ENCODE peak calls at places on chromosomes 1 and 21, in ten cellular contexts. S is adipocyte, T is PC-3, R is ovary, Y is left ventricle myocardium inferior, F is sigmoid colon, Q is uterus, V is neural progenitor cell, P is psoas muscle, J is cardiac muscle cell. G is an unnamed sample.
A peak's percentile ranks its signal among the peaks of the same experiment; 100 is the strongest.

GRCh38 chr1:242139437-242139836 is 140.5 kb upstream of the MAP1LC3C start:
- DNase-seq in T (no peak), Y (no peak), V (no peak), F (no peak), Q (no peak), P (no peak), R (no peak), J (no peak), S (no peak), G (no peak)

GRCh38 chr1:1000357-1001056 is 610 bp upstream of the HES4 start:
- DNase-seq in P (peak; percentile 74), F (peak; percentile 95), Q (peak; percentile 85), V (peak; percentile 84), Y (peak; percentile 81), J (peak; percentile 91), T (peak; percentile 90), S (peak; percentile 92), R (peak; percentile 77), G (peak; percentile 88)

GRCh38 chr1:23452011-23452411 is 27.5 kb upstream of the TCEA3 start:
- DNase-seq in Q (no peak), S (no peak), J (peak; percentile 23), F (peak; percentile 75), V (no peak), T (peak; percentile 96), P (peak; percentile 52), R (no peak), Y (no peak), G (peak; percentile 91)

GRCh38 chr1:155776414-155776813 is 80.6 kb downstream of the GON4L start:
- DNase-seq in S (no peak), F (no peak), Y (no peak), T (peak; percentile 58), Q (no peak), R (no peak), J (peak; percentile 61), V (no peak), P (peak; percentile 31), G (no peak)

GRCh38 chr1:206790502-206791250 is 18.4 kb upstream of the IL10 start:
- DNase-seq in S (no peak), Y (no peak), J (no peak), Q (no peak), V (no peak), P (no peak), F (no peak), T (no peak), R (no peak), G (no peak)

GRCh38 chr1:157785241-157785640 is 8.3 kb upstream of the FCRL2 start:
- DNase-seq in J (no peak), S (no peak), R (no peak), T (no peak), F (no peak), Y (no peak), V (no peak), P (no peak), Q (no peak), G (no peak)

GRCh38 chr1:242178924-242179708 is 180.2 kb upstream of the MAP1LC3C start:
- DNase-seq in Y (no peak), J (no peak), F (no peak), Q (no peak), V (no peak), T (no peak), S (no peak), R (no peak), P (no peak), G (no peak)

GRCh38 chr1:13661539-13661938 is 38.4 kb upstream of the PRDM2 start:
- DNase-seq in F (no peak), S (no peak), Y (no peak), Q (peak; percentile 21), R (peak; percentile 49), V (no peak), J (peak; percentile 21), T (peak; percentile 80), P (no peak), G (no peak)

GRCh38 chr1:6805004-6805416 is 19.8 kb downstream of the CAMTA1 start:
- DNase-seq in F (no peak), J (peak; percentile 21), Y (no peak), P (no peak), T (no peak), Q (no peak), V (no peak), S (no peak), R (no peak), G (no peak)

GRCh38 chr1:53733975-53734649 is 4.9 kb downstream of the GLIS1 start:
- DNase-seq in F (no peak), J (no peak), T (peak; percentile 89), R (no peak), V (no peak), Y (no peak), S (peak; percentile 67), P (no peak), Q (no peak), G (no peak)

GRCh38 chr1:1349256-1350012 is at the start of gene DVL1:
- DNase-seq in P (peak; percentile 78), J (peak; percentile 71), Y (peak; percentile 64), R (peak; percentile 79), S (peak; percentile 81), F (peak; percentile 87), Q (peak; percentile 75), T (peak; percentile 75), V (peak; percentile 91), G (no peak)

GRCh38 chr1:61337981-61338848 is 255.9 kb downstream of the NFIA start:
- DNase-seq in Y (peak; percentile 65), R (peak; percentile 60), T (peak; percentile 96), S (peak; percentile 93), F (peak; percentile 84), V (peak; percentile 73), J (peak; percentile 92), P (peak; percentile 71), Q (peak; percentile 46), G (peak; percentile 73)

GRCh38 chr1:94955767-94956632 is 29.1 kb upstream of the CNN3 start:
- DNase-seq in S (no peak), R (peak; percentile 38), T (peak; percentile 56), Q (no peak), Y (peak; percentile 40), J (no peak), F (peak; percentile 73), V (no peak), P (no peak), G (no peak)

GRCh38 chr1:14304381-14304865 is 294.1 kb upstream of the KAZN start:
- DNase-seq in R (no peak), Y (no peak), T (no peak), P (no peak), S (peak; percentile 55), J (peak; percentile 36), Q (no peak), F (peak; percentile 68), V (no peak), G (no peak)

GRCh38 chr21:22728091-22728490 is 1729.9 kb downstream of the NCAM2 start:
- DNase-seq in Y (no peak), V (peak; percentile 4), R (no peak), P (no peak), Q (no peak), T (peak; percentile 3), J (no peak), F (no peak), S (no peak), G (no peak)

GRCh38 chr1:2826316-2826715 is 24.8 kb upstream of the TTC34 start:
- DNase-seq in J (no peak), V (no peak), S (no peak), Q (no peak), F (no peak), R (no peak), P (peak; percentile 4), Y (no peak), T (no peak), G (no peak)
- H3K9me3 ChIP-seq in J (no peaks in the 10 kb centered on the region), V (no peaks in the 10 kb centered on the region), S (peaks cover 15% of the 10 kb centered on the region), Q (no peaks in the 10 kb centered on the region), F (no peaks in the 10 kb centered on the region), R (no peaks in the 10 kb centered on the region), P (no peaks in the 10 kb centered on the region), Y (peaks cover 22% of the 10 kb centered on the region), T (peaks cover 22% of the 10 kb centered on the region), G (no peaks in the 10 kb centered on the region)

GRCh38 chr1:217717959-217718358 is 86.8 kb downstream of the SPATA17 start:
- DNase-seq in V (no peak), S (no peak), R (no peak), Q (no peak), F (no peak), Y (no peak), J (no peak), T (no peak), P (no peak), G (no peak)
- H3K27me3 ChIP-seq in V (no peaks in the 10 kb centered on the region), S (no peaks in the 10 kb centered on the region), R (no peaks in the 10 kb centered on the region), Q (no peaks in the 10 kb centered on the region), F (no peaks in the 10 kb centered on the region), Y (no peaks in the 10 kb centered on the region), J (no peaks in the 10 kb centered on the region), T (no peaks in the 10 kb centered on the region), P (no peaks in the 10 kb centered on the region), G (no peaks in the 10 kb centered on the region)

GRCh38 chr1:152823291-152823690 is 4.0 kb upstream of the LCE1A start:
- DNase-seq in R (no peak), P (no peak), Q (no peak), S (no peak), F (no peak), T (no peak), J (no peak), Y (no peak), V (no peak), G (no peak)
- H3K9me3 ChIP-seq in R (no peaks in the 10 kb centered on the region), P (no peaks in the 10 kb centered on the region), Q (no peaks in the 10 kb centered on the region), S (no peaks in the 10 kb centered on the region), F (no peaks in the 10 kb centered on the region), T (no peaks in the 10 kb centered on the region), J (peaks cover 2% of the 10 kb centered on the region), Y (no peaks in the 10 kb centered on the region), V (peaks cover 24% of the 10 kb centered on the region), G (no peaks in the 10 kb centered on the region)

GRCh38 chr1:10948463-10948775 is 64.0 kb upstream of the TARDBP start:
- DNase-seq in Q (no peak), J (no peak), R (no peak), V (no peak), F (no peak), Y (no peak), P (no peak), T (no peak), S (no peak), G (peak; percentile 72)

GRCh38 chr1:10947691-10948462 is 64.6 kb upstream of the TARDBP start:
- DNase-seq in P (no peak), R (no peak), F (no peak), Y (no peak), Q (no peak), V (no peak), J (no peak), S (no peak), T (no peak), G (no peak)

GRCh38 chr1:10950316-10951172 is 61.9 kb upstream of the TARDBP start:
- DNase-seq in R (no peak), V (no peak), S (no peak), P (no peak), F (no peak), T (no peak), J (no peak), Q (no peak), Y (no peak), G (no peak)

GRCh38 chr1:10953505-10954193 is 58.8 kb upstream of the TARDBP start:
- DNase-seq in R (no peak), T (no peak), F (no peak), S (no peak), J (no peak), Q (no peak), Y (no peak), V (no peak), P (no peak), G (no peak)

DNA sequence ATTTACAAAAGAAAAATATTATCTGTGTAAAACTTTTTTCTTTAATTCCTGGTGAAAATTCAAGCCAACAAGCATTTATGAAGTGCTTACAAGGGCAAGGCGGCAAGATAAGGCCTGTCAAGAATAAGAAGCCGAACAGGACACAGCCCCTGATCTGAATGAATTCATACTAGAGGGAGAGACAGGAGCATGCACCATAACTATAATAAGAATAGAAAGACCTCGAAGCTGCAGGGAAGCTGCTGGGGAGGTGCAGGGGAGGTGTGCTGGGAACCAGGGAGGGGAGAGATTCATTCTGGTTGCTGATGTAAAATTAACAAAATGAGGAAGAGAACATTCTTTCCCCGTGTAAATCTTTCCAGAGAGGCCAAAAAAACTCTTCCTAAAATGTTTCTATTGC is 60.5 kb upstream of the TARDBP start:
- DNase-seq in J (no peak), T (no peak), Q (no peak), R (no peak), F (no peak), V (no peak), S (no peak), Y (no peak), P (no peak), G (no peak)
- H3K27me3 ChIP-seq in J (no peaks in the 10 kb centered on the region), T (no peaks in the 10 kb centered on the region), Q (no peaks in the 10 kb centered on the region), R (no peaks in the 10 kb centered on the region), F (no peaks in the 10 kb centered on the region), V (no peaks in the 10 kb centered on the region), S (peaks cover 55% of the 10 kb centered on the region), Y (no peaks in the 10 kb centered on the region), P (no peaks in the 10 kb centered on the region), G (no peaks in the 10 kb centered on the region)

G was measured in pancreas.